ENCODE peak calls at places on chromosomes 12 and 14, in eight cellular contexts. B is CD4-positive, alpha-beta T cell; O is uterus; S is astrocyte of the spinal cord; X is WTC11; M is IMR-90; C is GM20000; W is epithelial cell of esophagus. K is an unnamed sample.

GRCh38 chr14:22319526-22320352 is 269.3 kb downstream of the DAD1 start:
- DNase-seq in C (peak), M (peak), W (peak), B (peak), S (peak), O (peak), X (peak), K (peak)

GRCh38 chr12:12333407-12333831 is 16.6 kb downstream of the MANSC1 start:
- DNase-seq in B (no peak), O (peak), M (peak), C (no peak), W (peak), S (peak), X (no peak), K (peak)

GRCh38 chr12:97456792-97457191 is 5.8 kb upstream of the RMST start:
- DNase-seq in W (no peak), X (no peak), O (no peak), C (no peak), S (no peak), M (no peak), B (no peak), K (no peak)

GRCh38 chr14:69464829-69465228 is 19.7 kb upstream of the PLEKHD1 start:
- DNase-seq in W (no peak), X (no peak), S (peak), B (no peak), C (no peak), M (peak), O (no peak), K (peak)

GRCh38 chr14:32938719-32939253 is at the start of gene NPAS3:
- DNase-seq in O (no peak), M (no peak), X (no peak), S (no peak), B (no peak), C (peak), W (no peak), K (no peak)

GRCh38 chr12:10624631-10625030 is 11.2 kb upstream of the MAGOHB start:
- DNase-seq in W (no peak), B (no peak), X (no peak), C (no peak), S (no peak), O (no peak), M (no peak), K (no peak)

GRCh38 chr12:89427508-89428156 is 75.3 kb upstream of the DUSP6 start:
- DNase-seq in C (peak), B (no peak), M (no peak), S (no peak), O (no peak), X (no peak), W (no peak), K (no peak)

GRCh38 chr14:24964048-24964447 is 85.9 kb downstream of the STXBP6 start:
- DNase-seq in M (no peak), B (no peak), X (no peak), W (no peak), S (no peak), C (no peak), O (no peak), K (no peak)

GRCh38 chr14:92382677-92383076 is 59.7 kb downstream of the SLC24A4 start:
- DNase-seq in M (no peak), S (no peak), C (no peak), W (peak), B (no peak), X (no peak), O (no peak), K (no peak)

GRCh38 chr12:105888696-105889095 is 250.1 kb downstream of the NUAK1 start:
- DNase-seq in W (no peak), M (peak), S (peak), O (no peak), C (no peak), X (no peak), B (no peak), K (peak)

GRCh38 chr14:88919502-88919901 is 95.1 kb downstream of the TTC8 start:
- DNase-seq in X (no peak), O (no peak), B (no peak), C (no peak), S (no peak), W (peak), M (no peak), K (no peak)
- TF ChIP-seq CTCF in X (no peak), O (no peak), B (no peak), C (no peak), S (no peak), W (no peak), M (no peak), K (no peak)

DNA sequence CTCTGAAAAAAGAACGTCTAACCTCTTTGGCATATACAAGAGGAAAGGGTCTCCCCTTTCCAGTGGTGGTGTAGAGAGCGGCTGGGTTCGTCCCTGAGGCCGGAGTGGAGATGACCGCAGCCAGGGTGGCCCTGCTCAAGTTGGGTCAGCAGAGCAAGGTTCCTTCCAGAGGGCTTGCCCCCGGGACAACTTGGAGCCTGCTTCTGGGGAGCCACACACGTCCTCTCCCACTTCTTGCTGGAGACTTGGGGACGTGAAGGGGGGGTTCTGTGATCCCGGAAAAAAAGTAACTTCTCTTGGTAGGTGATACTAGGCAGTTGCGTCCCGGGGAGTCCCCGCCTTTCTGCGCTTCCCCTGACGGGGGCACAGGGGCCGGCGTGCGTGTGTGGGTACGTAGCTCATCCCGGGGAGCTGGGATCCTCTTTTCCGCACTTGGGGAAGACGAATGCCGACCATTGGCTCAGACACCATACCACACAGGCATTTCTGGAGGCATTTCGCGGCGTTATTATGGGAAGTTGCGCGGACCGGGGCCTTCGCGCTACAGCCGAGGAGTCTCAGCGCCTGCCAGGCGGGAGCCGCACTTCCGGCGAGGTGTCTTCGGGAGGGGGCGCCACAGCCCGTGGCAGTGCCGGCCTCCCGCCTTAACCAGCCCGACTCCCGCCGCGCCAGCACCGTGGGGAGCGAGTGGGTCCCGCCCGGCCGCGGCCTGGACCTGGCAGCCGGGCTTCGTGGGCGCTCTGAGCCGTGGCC is 14.8 kb upstream of the PAX9 start:
- DNase-seq in X (peak), O (no peak), B (no peak), S (no peak), C (no peak), M (no peak), W (peak), K (no peak)
- TF ChIP-seq CTCF in X (no peak), O (no peak), B (no peak), S (no peak), C (no peak), M (peak), W (peak), K (no peak)

DNA sequence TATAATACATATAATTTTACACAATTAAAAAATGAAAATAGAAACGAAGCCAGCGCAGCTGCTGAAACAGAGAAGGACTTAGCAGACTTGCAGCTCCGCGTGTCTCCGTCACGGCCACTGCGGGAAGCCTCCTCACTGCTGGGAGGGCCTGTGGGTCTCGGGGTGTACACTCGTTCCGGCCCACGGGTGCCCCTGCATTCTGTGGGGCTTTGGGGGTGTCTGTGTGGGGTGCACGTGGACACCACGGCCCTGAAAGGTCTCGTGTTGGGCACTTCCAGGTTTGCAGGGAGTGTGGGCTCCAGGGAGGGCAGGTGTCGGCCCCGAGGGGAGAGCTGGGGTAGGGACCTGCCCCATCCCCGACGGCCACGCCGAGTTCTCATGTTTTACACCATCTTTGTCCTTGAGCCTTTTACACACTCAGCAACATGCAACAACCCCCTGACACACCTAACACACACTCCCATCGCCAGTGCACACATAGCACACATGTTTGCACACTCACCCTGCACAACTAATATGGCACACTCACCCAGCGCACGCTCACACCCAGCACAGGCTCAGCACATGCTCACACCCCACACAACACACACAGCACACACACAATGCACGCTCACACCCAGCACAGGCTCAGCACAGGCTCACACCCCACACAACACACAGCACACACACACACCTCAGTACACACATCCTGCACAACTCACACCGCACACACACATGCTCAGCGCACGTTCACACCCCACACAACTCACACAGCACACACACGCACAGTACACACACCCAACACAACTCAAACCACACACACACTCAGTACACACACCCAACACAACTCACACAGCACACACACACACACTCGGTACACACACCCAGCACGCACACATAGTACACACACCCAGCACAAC is 36.6 kb downstream of the NOC4L start:
- DNase-seq in W (no peak), X (no peak), M (no peak), B (no peak), S (no peak), C (no peak), O (no peak), K (no peak)
- TF ChIP-seq CTCF in W (no peak), X (no peak), M (no peak), B (no peak), S (no peak), C (no peak), O (no peak), K (no peak)

DNA sequence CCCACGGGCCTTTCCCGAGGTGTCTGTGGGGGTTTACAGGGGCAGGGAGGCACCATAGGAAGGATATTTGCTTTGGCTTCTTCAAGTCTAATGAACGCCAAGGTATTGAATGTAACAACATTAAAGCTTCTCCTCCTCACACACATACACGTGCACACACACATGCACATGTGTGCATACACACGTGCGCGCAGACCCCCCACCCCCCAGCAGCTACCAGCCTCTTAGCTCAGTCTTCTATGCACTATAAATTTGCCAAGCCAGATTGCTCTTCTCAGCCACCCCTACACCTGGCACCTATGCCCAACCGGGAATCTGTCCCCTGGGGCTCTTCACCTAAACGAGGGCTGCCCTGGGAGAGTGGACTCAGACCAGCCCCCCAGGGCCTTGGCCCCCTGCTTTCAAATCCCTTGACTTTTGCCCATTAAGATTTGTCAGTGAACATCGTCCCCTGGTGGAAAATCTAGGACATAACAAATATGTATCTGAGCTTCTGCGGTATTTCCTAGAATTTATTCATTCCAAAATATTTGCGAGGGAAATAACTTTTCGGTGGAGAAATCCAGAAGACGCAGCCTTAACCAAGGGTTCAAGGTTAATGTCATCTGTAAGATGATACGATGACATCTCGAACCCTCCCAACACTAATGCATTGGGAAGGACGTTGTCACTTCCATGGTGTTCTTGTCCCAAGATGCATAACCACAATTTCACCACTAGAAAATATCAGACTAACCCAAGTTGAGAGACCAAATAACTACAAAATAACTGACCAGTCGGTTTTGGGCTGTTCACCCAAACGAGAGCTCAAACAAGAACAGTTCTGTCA is 330.4 kb downstream of the MED13L start:
- DNase-seq in O (no peak), B (no peak), X (no peak), M (peak), S (no peak), C (no peak), W (no peak), K (no peak)
- TF ChIP-seq CTCF in O (no peak), B (no peak), X (peak), M (peak), S (peak), C (no peak), W (peak), K (peak)

GRCh38 chr14:81473456-81474155 is 60.0 kb downstream of the SEL1L start:
- DNase-seq in C (no peak), M (no peak), W (peak), O (no peak), B (no peak), X (no peak), S (no peak), K (no peak)

GRCh38 chr14:81474685-81475324 is 58.8 kb downstream of the SEL1L start:
- DNase-seq in S (no peak), B (no peak), W (no peak), C (no peak), X (no peak), O (no peak), M (no peak), K (no peak)

GRCh38 chr14:81476816-81477215 is 56.8 kb downstream of the SEL1L start:
- DNase-seq in X (no peak), S (no peak), O (no peak), B (no peak), M (no peak), C (no peak), W (no peak), K (no peak)

GRCh38 chr14:81472096-81472800 is 61.4 kb downstream of the SEL1L start:
- DNase-seq in X (no peak), O (no peak), M (peak), C (no peak), W (peak), B (no peak), S (no peak), K (no peak)

DNA sequence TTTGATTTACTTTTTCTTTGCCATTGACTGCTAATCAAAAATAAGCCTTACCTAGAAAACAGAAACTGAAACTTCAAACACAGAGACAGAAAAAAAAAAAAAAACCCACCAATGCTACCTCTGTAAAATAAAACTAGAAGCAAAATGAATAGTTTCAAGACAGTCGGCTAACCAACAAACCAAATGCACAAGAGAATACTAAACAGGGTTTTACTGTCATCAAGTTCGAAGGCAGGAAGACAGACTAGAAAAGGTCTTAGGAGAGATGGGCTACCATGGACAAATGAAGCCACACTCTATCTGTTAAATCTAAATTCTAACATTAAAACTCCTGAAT is 59.5 kb downstream of the SEL1L start:
- DNase-seq in B (no peak), W (no peak), X (no peak), C (peak), M (no peak), S (no peak), O (no peak), K (no peak)
- TF ChIP-seq CTCF in B (no peak), W (no peak), X (no peak), C (no peak), M (no peak), S (no peak), O (no peak), K (no peak)

DNA sequence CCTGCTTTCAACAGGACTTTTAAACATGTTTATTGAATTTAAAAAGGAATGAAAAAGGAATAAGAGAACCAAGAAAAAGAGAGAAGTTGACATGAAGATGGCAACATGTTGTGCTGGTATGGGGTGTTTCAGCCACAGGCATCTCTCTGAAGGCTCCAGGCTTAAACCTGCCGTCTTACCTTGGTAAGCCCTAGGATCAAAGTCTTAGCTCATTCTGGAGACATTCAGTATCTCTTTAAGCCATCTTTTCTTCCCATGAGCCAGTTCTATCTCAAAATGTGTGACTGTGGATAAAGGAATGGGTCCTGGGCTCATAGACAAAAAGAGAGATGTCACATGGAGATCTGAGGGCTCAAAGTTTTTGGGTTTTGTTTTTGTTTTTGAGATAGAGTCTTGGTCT is 1.6 kb upstream of the TFCP2 start:
- DNase-seq in S (no peak), W (no peak), O (no peak), M (no peak), B (no peak), C (no peak), X (no peak), K (no peak)
- TF ChIP-seq CTCF in S (no peak), W (no peak), O (no peak), M (no peak), B (no peak), C (no peak), X (no peak), K (no peak)

DNA sequence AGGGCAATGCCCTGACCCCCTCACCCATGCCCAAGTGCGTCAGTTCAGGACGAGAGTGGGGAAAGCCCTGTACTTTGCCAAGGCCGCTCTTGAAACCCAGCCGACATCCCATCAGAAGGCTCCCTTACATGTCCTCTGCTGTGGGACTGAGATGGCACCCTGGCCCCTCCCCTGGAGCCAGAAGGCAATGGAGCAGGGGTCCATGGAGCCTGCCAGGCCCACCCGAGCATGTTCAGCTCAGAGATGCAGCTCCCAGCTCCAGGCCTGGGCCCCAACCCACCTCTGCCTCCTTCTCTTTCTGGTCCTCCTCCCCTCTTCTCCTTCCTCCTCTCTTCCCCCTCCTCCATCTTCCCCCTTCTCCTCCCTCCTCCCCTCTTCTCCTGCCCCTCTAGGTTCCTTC is 95.5 kb downstream of the PAPOLA start:
- DNase-seq in M (no peak), X (no peak), W (no peak), O (no peak), B (no peak), C (no peak), S (no peak), K (no peak)
- TF ChIP-seq CTCF in M (no peak), X (no peak), W (no peak), O (no peak), B (no peak), C (no peak), S (no peak), K (no peak)

DNA sequence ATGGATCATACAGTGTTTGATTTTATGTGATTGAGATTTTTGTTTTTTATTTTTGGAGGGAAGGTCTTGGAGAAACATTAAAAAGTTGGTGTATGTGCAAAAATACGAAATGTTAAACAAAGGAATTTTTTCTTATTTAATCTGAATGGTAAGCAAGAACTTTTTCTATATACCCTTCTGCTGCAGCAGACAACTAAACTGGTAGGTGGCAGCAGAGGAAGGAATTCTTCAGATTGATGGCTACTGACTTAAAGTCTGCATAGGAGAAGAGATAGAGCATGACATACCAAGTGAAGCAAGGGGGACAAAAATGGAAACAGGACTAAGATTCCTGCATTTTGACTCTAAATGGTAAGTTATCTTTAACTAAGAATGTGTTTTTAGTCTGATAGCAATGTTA is 42.0 kb upstream of the A2ML1 start:
- DNase-seq in W (peak), X (no peak), S (peak), M (peak), C (peak), O (no peak), B (no peak), K (peak)
- TF ChIP-seq CTCF in W (peak), X (no peak), S (peak), M (peak), C (no peak), O (no peak), B (no peak), K (peak)

DNA sequence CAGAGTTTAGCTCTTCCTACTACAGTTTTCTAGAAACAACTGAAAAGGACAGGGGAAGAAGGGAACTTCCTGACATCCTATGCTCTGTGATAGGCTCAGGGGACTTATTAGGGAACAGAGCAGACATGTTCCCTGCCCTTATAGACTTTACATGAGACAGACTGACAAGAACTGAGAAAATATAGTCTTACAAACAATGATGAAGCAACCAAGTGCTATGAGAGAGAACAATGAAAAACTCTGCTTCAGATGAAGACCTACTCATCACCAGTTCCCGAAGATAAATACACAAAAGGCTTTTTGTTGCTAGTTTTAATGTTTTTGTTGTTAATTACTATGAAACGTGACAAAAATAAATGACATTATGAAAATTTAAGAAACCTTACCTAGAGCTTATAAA is 115.3 kb downstream of the SEC23A start:
- DNase-seq in C (no peak), W (no peak), S (no peak), O (no peak), B (no peak), X (no peak), M (no peak), K (no peak)
- TF ChIP-seq CTCF in C (no peak), W (no peak), S (no peak), O (no peak), B (no peak), X (no peak), M (no peak), K (no peak)

GRCh38 chr14:100381386-100382105 is 58.4 kb downstream of the SLC25A47 start:
- DNase-seq in X (no peak), B (no peak), S (no peak), W (no peak), C (no peak), O (no peak), M (peak), K (no peak)

GRCh38 chr14:100384819-100385813 is 62.0 kb downstream of the SLC25A47 start:
- DNase-seq in W (peak), X (no peak), B (no peak), S (peak), M (peak), C (no peak), O (no peak), K (peak)

GRCh38 chr14:100384277-100384676 is 61.1 kb downstream of the SLC25A47 start:
- DNase-seq in X (no peak), O (no peak), S (no peak), W (no peak), C (no peak), M (no peak), B (no peak), K (no peak)

GRCh38 chr14:100382106-100382455 is 58.9 kb downstream of the SLC25A47 start:
- DNase-seq in O (no peak), S (no peak), C (no peak), B (no peak), M (no peak), X (no peak), W (no peak), K (no peak)

GRCh38 chr14:100383727-100384158 is 60.6 kb downstream of the SLC25A47 start:
- DNase-seq in B (peak), C (peak), O (peak), W (peak), X (peak), S (no peak), M (peak), K (peak)
- TF ChIP-seq CTCF in B (peak), C (peak), O (peak), W (peak), X (peak), S (peak), M (peak), K (peak)

K was measured in fibroblast of the aortic adventitia.